ENCODE peak calls at places on chromosomes 6 and 20, in six cellular contexts. N is HFFc6, I is HCT116, P is HepG2, Q is spleen, W is psoas muscle. K is an unnamed sample.

GRCh38 chr6:20319520-20320357 is 81.9 kb upstream of the E2F3 start:
- DNase-seq in N (no peak), P (no peak), W (peak), I (no peak), Q (peak), K (no peak)

GRCh38 chr6:110799181-110799580 is 16.1 kb downstream of the CDK19 start:
- DNase-seq in N (no peak), P (no peak), I (no peak), W (no peak), Q (no peak), K (no peak)

GRCh38 chr6:73984851-73985250 is 288.8 kb downstream of the CD109 start:
- DNase-seq in P (no peak), I (no peak), W (no peak), N (no peak), Q (no peak), K (no peak)

GRCh38 chr6:132190097-132190814 is 211.0 kb downstream of the MOXD1 start:
- DNase-seq in W (no peak), N (peak), P (no peak), Q (no peak), I (peak), K (no peak)

GRCh38 chr6:139472341-139473038 is 98.0 kb upstream of the CITED2 start:
- DNase-seq in Q (no peak), N (no peak), W (no peak), I (no peak), P (no peak), K (no peak)

GRCh38 chr20:56249244-56249955 is 868 bp downstream of the MC3R start:
- DNase-seq in W (peak), N (no peak), I (peak), P (peak), Q (no peak), K (no peak)

GRCh38 chr6:47188588-47189021 is 121.1 kb downstream of the TNFRSF21 start:
- DNase-seq in Q (no peak), W (no peak), P (peak), I (peak), N (peak), K (no peak)

GRCh38 chr20:3663031-3663701 is at the start of gene GFRA4:
- DNase-seq in P (no peak), Q (peak), W (no peak), N (no peak), I (no peak), K (no peak)

GRCh38 chr6:111838749-111839484 is 34.3 kb downstream of the FYN start:
- DNase-seq in P (no peak), N (no peak), W (no peak), Q (no peak), I (no peak), K (no peak)

GRCh38 chr6:30480536-30481156 is 8.7 kb upstream of the HLA-E start:
- DNase-seq in I (no peak), P (no peak), Q (no peak), N (no peak), W (no peak), K (no peak)

GRCh38 chr20:10171864-10172751 is 46.5 kb upstream of the SNAP25 start:
- DNase-seq in W (peak), N (no peak), Q (peak), I (no peak), P (no peak), K (peak)

GRCh38 chr20:21048841-21049273 is 57.3 kb downstream of the LINC00237 start:
- DNase-seq in Q (peak), I (peak), P (peak), W (peak), N (no peak), K (peak)

GRCh38 chr20:17229256-17229655 is 2.4 kb downstream of the PCSK2 start:
- DNase-seq in I (no peak), Q (no peak), N (no peak), P (no peak), W (no peak), K (no peak)

GRCh38 chr20:13029687-13030510 is 21.1 kb downstream of the SPTLC3 start:
- DNase-seq in I (peak), P (peak), N (peak), Q (no peak), W (no peak), K (no peak)

GRCh38 chr6:147053311-147053921 is 150.8 kb upstream of the STXBP5 start:
- DNase-seq in Q (no peak), W (no peak), I (no peak), N (no peak), P (no peak), K (no peak)

GRCh38 chr6:47116616-47117015 is 74.5 kb upstream of the ADGRF1 start:
- DNase-seq in N (no peak), W (no peak), I (no peak), Q (no peak), P (no peak), K (no peak)

GRCh38 chr6:12298995-12299394 is 8.8 kb downstream of the EDN1 start:
- DNase-seq in W (no peak), P (no peak), Q (no peak), N (no peak), I (no peak), K (no peak)

GRCh38 chr6:33815854-33816253 is 12.1 kb upstream of the MLN start:
- DNase-seq in I (peak), P (no peak), N (no peak), Q (no peak), W (no peak), K (peak)

GRCh38 chr6:121522265-121522664 is 86.8 kb downstream of the GJA1 start:
- DNase-seq in I (no peak), W (no peak), Q (no peak), N (peak), P (no peak), K (no peak)

GRCh38 chr6:37489697-37490336 is 9.9 kb downstream of the CCDC167 start:
- DNase-seq in N (no peak), I (no peak), P (peak), W (no peak), Q (no peak), K (no peak)

GRCh38 chr6:167290786-167291622 is at the start of gene UNC93A:
- DNase-seq in Q (no peak), W (no peak), P (peak), I (no peak), N (no peak), K (no peak)

GRCh38 chr6:100088009-100088408 is 94.0 kb upstream of the MCHR2 start:
- DNase-seq in P (no peak), Q (no peak), I (peak), W (no peak), N (peak), K (no peak)

GRCh38 chr6:132087391-132087790 is 136.2 kb upstream of the CCN2 start:
- DNase-seq in N (no peak), P (no peak), Q (no peak), I (no peak), W (no peak), K (no peak)

GRCh38 chr6:110938176-110938575 is 20.3 kb upstream of the GTF3C6 start:
- DNase-seq in P (no peak), I (no peak), N (no peak), Q (no peak), W (no peak), K (no peak)

GRCh38 chr6:144482142-144482541 is 197.0 kb downstream of the UTRN start:
- DNase-seq in Q (peak), P (peak), N (peak), W (peak), I (peak), K (peak)

GRCh38 chr6:151025076-151025475 is 159.6 kb downstream of the MTHFD1L start:
- DNase-seq in I (no peak), W (no peak), N (no peak), P (no peak), Q (no peak), K (no peak)

GRCh38 chr6:169886631-169887227 is 135.3 kb downstream of the ERMARD start:
- DNase-seq in P (no peak), W (no peak), I (no peak), Q (peak), N (no peak), K (no peak)
- TF ChIP-seq CTCF in P (peak), W (no peak), I (no peak), Q (no peak), N (no peak), K (no peak)

DNA sequence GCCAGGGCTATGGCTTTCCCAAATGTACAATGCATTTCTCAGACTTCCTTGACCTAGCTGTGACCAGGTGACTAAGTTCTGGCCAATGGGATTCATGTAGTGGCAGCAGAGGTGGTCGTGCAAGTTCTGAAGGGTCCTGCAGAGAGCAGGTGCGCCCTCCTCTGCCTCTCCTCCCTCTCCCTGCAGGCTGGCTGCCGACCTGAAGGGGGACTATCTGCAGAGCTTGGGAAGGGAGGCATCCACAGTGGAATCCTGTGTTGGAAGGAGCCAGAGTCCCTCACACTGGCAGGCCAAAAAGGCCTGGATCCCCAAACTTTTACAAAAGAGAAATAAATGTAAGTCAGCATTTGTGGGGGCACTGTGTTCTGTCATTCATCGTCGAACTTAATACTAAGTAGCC is 66.6 kb downstream of the CDH26 start:
- DNase-seq in W (no peak), Q (no peak), I (no peak), P (no peak), N (no peak), K (no peak)
- TF ChIP-seq CTCF in W (no peak), Q (no peak), I (no peak), P (no peak), N (no peak), K (no peak)

GRCh38 chr6:61886608-61887259 is 399.3 kb downstream of the KHDRBS2 start:
- DNase-seq in N (no peak), W (no peak), P (peak), Q (no peak), I (no peak), K (no peak)
- TF ChIP-seq CTCF in N (peak), W (no peak), P (peak), Q (no peak), I (no peak), K (no peak)

DNA sequence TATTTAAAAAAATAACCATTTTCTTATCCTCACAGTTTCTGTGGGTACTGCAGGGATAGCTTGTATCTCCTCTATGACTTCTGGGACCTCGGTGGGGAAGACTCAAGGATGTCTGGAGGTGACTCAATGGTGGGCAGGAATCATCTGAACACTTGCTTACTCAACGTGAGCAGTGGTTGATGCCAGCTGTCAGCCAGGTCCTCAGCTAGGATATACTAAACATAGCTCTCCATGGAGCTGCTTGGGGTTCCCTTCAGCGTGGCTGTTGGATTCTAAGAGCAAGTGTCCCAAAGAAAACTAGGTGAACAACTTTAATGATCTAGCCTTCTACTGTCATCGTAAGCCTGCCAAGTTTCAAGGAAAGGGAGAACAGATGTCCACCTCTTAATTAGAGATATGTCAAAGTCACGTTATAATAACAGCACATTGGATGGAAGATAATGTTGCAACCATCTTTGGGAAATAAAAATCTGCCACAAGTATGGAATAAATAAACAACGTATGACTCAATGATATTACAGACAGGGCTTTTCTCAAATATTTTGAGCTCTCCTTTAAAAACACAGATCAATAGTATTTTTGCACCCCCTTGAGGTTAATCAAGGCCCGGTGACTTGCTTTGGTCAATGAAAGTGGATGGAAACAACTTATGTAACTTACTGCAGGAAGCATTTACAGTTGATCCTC is 6.8 kb upstream of the HEBP2 start:
- DNase-seq in W (no peak), Q (no peak), N (no peak), I (no peak), P (no peak), K (no peak)
- TF ChIP-seq CTCF in W (no peak), Q (no peak), N (peak), I (no peak), P (peak), K (no peak)

DNA sequence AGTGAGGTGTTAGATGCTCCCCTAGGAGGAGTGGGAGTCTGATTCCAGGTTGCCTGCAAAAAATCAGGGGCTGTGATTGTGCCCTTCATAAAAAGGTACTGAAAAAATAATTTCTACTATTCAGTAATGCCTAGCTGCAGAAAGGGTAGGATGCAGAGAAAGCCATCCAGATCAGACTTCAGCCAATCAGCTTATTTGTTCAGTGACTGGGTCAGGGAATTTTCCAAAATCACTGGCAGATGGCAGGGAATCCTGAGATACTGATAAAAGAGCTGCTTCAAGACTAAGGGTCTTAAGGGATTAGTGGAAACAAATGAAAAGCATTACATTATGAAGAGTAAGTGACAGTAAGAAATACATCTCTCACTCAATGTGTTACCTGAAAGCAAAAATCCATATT is 42.8 kb upstream of the MTRF1L start:
- DNase-seq in Q (no peak), N (no peak), P (no peak), I (no peak), W (no peak), K (no peak)
- TF ChIP-seq CTCF in Q (no peak), N (no peak), P (no peak), I (no peak), W (no peak), K (no peak)

GRCh38 chr20:25038103-25038410 is 19.9 kb downstream of the ACSS1 start:
- DNase-seq in I (no peak), Q (no peak), N (no peak), P (no peak), W (no peak), K (no peak)

GRCh38 chr20:25037288-25038102 is 20.4 kb downstream of the ACSS1 start:
- DNase-seq in I (no peak), Q (peak), N (no peak), P (no peak), W (no peak), K (no peak)

GRCh38 chr20:25040438-25040831 is 17.5 kb downstream of the ACSS1 start:
- DNase-seq in N (peak), W (no peak), I (no peak), Q (peak), P (no peak), K (no peak)

GRCh38 chr20:25039697-25040437 is 18.1 kb downstream of the ACSS1 start:
- DNase-seq in P (no peak), Q (peak), I (no peak), W (peak), N (no peak), K (no peak)

GRCh38 chr20:25038591-25039015 is 19.3 kb downstream of the ACSS1 start:
- DNase-seq in W (no peak), P (no peak), I (no peak), N (no peak), Q (peak), K (no peak)
- TF ChIP-seq CTCF in W (no peak), P (no peak), I (no peak), N (no peak), Q (no peak), K (no peak)